ENCODE peak calls at places on chromosomes 12 and 14, in four cellular contexts. F is WTC11, L is tibial artery, I is cardiac muscle cell. W is an unnamed sample.

GRCh38 chr14:82385043-82385442 is 851.4 kb upstream of the SEL1L start:
- DNase-seq in F (no peak), L (no peak), I (no peak), W (no peak)

GRCh38 chr12:104414581-104415305 is 42.0 kb upstream of the CHST11 start:
- DNase-seq in F (peak), L (no peak), I (no peak), W (no peak)

GRCh38 chr12:30725739-30726138 is 29.0 kb downstream of the CAPRIN2 start:
- DNase-seq in F (no peak), L (no peak), I (no peak), W (no peak)

GRCh38 chr12:97650242-97650641 is 187.6 kb downstream of the RMST start:
- DNase-seq in F (no peak), L (no peak), I (no peak), W (no peak)

GRCh38 chr12:120323772-120324171 is 3.8 kb downstream of the PLA2G1B start:
- DNase-seq in F (no peak), L (no peak), I (no peak), W (no peak)

GRCh38 chr14:64409509-64409908 is 21.4 kb downstream of the MTHFD1 start:
- DNase-seq in F (no peak), L (no peak), I (no peak), W (no peak)

GRCh38 chr14:33899723-33900341 is 51.0 kb downstream of the EGLN3 start:
- DNase-seq in F (no peak), L (no peak), I (no peak), W (no peak)

GRCh38 chr12:111699962-111700361 is 14.1 kb downstream of the ACAD10 start:
- DNase-seq in F (no peak), L (no peak), I (no peak), W (no peak)

GRCh38 chr12:33994857-33995808 is 27.2 kb upstream of the ALG10 start:
- DNase-seq in F (no peak), L (no peak), I (no peak), W (no peak)

GRCh38 chr14:22987291-22987690 is 4.9 kb upstream of the AJUBA start:
- DNase-seq in F (no peak), L (no peak), I (no peak), W (no peak)

GRCh38 chr14:22984959-22985658 is 2.8 kb upstream of the AJUBA start:
- DNase-seq in F (no peak), L (no peak), I (no peak), W (no peak)

GRCh38 chr14:22986508-22987054 is 4.2 kb upstream of the AJUBA start:
- DNase-seq in F (peak), L (peak), I (peak), W (peak)

GRCh38 chr14:22982477-22983245 is at the start of gene AJUBA:
- DNase-seq in F (peak), L (peak), I (peak), W (peak)

GRCh38 chr14:22985894-22986507 is 3.6 kb upstream of the AJUBA start:
- DNase-seq in F (no peak), L (no peak), I (no peak), W (no peak)
- TF ChIP-seq CTCF in F (no peak), L (no peak), I (no peak), W (no peak)

GRCh38 chr14:89339158-89339557 is 77.9 kb downstream of the FOXN3 start:
- DNase-seq in F (no peak), L (no peak), I (no peak), W (no peak)

GRCh38 chr14:89337161-89337560 is 79.9 kb downstream of the FOXN3 start:
- DNase-seq in F (no peak), L (no peak), I (no peak), W (no peak)

GRCh38 chr14:89339579-89339978 is 77.5 kb downstream of the FOXN3 start:
- DNase-seq in F (no peak), L (no peak), I (no peak), W (no peak)

GRCh38 chr14:89337912-89338311 is 79.1 kb downstream of the FOXN3 start:
- DNase-seq in F (no peak), L (no peak), I (no peak), W (peak)

GRCh38 chr14:89336338-89336737 is 80.7 kb downstream of the FOXN3 start:
- DNase-seq in F (no peak), L (no peak), I (no peak), W (no peak)
- TF ChIP-seq CTCF in F (peak), L (no peak), I (no peak), W (no peak)

DNA sequence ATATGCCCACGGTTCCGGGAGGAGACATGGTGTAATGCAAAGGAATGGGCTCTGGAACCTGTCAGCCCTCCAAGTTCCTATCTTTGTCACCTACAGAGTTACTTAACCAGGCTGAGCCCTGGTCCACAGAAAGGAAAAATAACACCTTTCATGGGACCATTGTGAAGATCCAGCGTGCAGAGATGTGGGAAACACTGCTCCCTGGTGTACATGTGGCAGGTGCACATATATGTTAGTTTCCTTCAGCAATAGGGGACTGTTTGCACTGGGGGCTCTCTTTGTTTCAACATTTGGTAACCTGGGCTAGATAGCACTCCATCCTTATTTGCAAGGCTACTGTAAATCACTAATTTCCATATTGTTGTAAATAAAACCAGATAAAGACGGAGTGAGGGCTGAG is 72.3 kb downstream of the ANO2 start:
- DNase-seq in F (no peak), L (no peak), I (peak), W (no peak)
- TF ChIP-seq CTCF in F (no peak), L (no peak), I (no peak), W (no peak)

GRCh38 chr12:13564266-13564810 is 367.8 kb downstream of the EMP1 start:
- DNase-seq in F (no peak), L (no peak), I (no peak), W (no peak)
- TF ChIP-seq CTCF in F (no peak), L (no peak), I (no peak), W (no peak)